ENCODE peak calls at places on chromosomes 4 and X, in eight cellular contexts. O is mesendoderm, K is tibial artery, Q is right atrium auricular region, T is esophagus squamous epithelium, I is heart right ventricle, Z is keratinocyte, H is lower lobe of right lung. U is an unnamed sample. For H3K36me3, the result is how much of the 10 kb centered on the place peaks cover.

GRCh38 chr4:123043013-123043412 is 120.6 kb upstream of the NUDT6 start:
- DNase-seq in T (no peak), K (no peak), H (no peak), I (no peak), Q (no peak), O (peak), Z (no peak), U (no peak)

GRCh38 chrX:96407501-96407900 is 277.1 kb upstream of the DIAPH2 start:
- DNase-seq in O (no peak), Q (no peak), I (no peak), K (no peak), Z (no peak), T (no peak), H (no peak), U (no peak)

GRCh38 chrX:139639253-139639652 is 68.7 kb downstream of the MCF2 start:
- DNase-seq in T (no peak), H (no peak), Z (no peak), Q (no peak), O (no peak), K (no peak), I (no peak), U (no peak)

GRCh38 chrX:133674726-133675470 is 259.6 kb upstream of the GPC4 start:
- DNase-seq in Q (no peak), I (no peak), K (no peak), Z (no peak), T (no peak), H (no peak), O (peak), U (no peak)

GRCh38 chrX:65997978-65998717 is 41.7 kb downstream of the VSIG4 start:
- DNase-seq in T (no peak), Z (no peak), I (no peak), H (peak), K (no peak), O (no peak), Q (no peak), U (no peak)

GRCh38 chr4:180695851-180696250 is 1547.4 kb upstream of the TENM3 start:
- DNase-seq in K (no peak), Z (no peak), O (no peak), Q (no peak), I (no peak), H (no peak), T (no peak), U (no peak)

GRCh38 chrX:72128881-72129280 is 2.8 kb downstream of the RTL5 start:
- DNase-seq in Z (no peak), K (no peak), I (no peak), T (no peak), H (no peak), Q (no peak), O (peak), U (no peak)

GRCh38 chrX:154469880-154470279 is 9.2 kb downstream of the LAGE3 start:
- DNase-seq in I (no peak), H (no peak), O (no peak), T (no peak), Z (no peak), K (no peak), Q (no peak), U (no peak)

GRCh38 chrX:152635941-152636340 is 1.8 kb upstream of the GABRQ start:
- DNase-seq in K (no peak), I (peak), H (no peak), T (no peak), Z (no peak), Q (no peak), O (peak), U (peak)

GRCh38 chr4:141306331-141306730 is 85.6 kb downstream of the ZNF330 start:
- DNase-seq in Z (no peak), H (no peak), Q (no peak), I (no peak), O (no peak), T (no peak), K (no peak), U (no peak)

GRCh38 chr4:18691431-18692200 is 670.1 kb upstream of the LCORL start:
- DNase-seq in Z (no peak), O (peak), K (no peak), T (no peak), I (no peak), Q (no peak), H (no peak), U (no peak)

GRCh38 chrX:136691028-136691809 is 43.3 kb downstream of the CD40LG start:
- DNase-seq in Q (no peak), K (no peak), Z (no peak), O (no peak), I (no peak), H (no peak), T (no peak), U (no peak)

GRCh38 chr4:44145868-44146267 is 302.7 kb downstream of the KCTD8 start:
- DNase-seq in Q (no peak), T (no peak), O (peak), Z (peak), H (no peak), K (no peak), I (no peak), U (no peak)

GRCh38 chr4:144627663-144628076 is 18.3 kb upstream of the HHIP start:
- DNase-seq in Z (peak), Q (no peak), T (no peak), H (no peak), O (peak), I (no peak), K (no peak), U (no peak)

GRCh38 chrX:53918697-53919096 is 125.6 kb downstream of the PHF8 start:
- DNase-seq in I (no peak), K (no peak), H (no peak), O (peak), T (no peak), Q (no peak), Z (no peak), U (no peak)

GRCh38 chr4:40055379-40055872 is 1.2 kb upstream of the N4BP2 start:
- DNase-seq in H (no peak), I (no peak), O (no peak), Z (no peak), T (no peak), Q (no peak), K (no peak), U (peak)

GRCh38 chr4:121479801-121480200 is 99.0 kb upstream of the QRFPR start:
- DNase-seq in Q (no peak), T (no peak), I (no peak), K (no peak), Z (peak), H (no peak), O (no peak), U (no peak)

GRCh38 chr4:52873191-52873590 is 11.1 kb downstream of the RASL11B start:
- DNase-seq in H (no peak), Z (no peak), Q (no peak), K (no peak), I (no peak), T (no peak), O (peak), U (no peak)

GRCh38 chrX:136310411-136310810 is 9.6 kb downstream of the ADGRG4 start:
- DNase-seq in O (peak), Z (no peak), I (no peak), Q (no peak), K (no peak), T (no peak), H (no peak), U (peak)

GRCh38 chr4:143559757-143560147 is 46.2 kb downstream of the SMARCA5 start:
- DNase-seq in Z (no peak), T (no peak), K (no peak), H (no peak), Q (no peak), I (no peak), O (no peak), U (no peak)

GRCh38 chr4:134867027-134867426 is 665.4 kb upstream of the PABPC4L start:
- DNase-seq in O (no peak), Z (no peak), T (no peak), Q (no peak), H (no peak), K (no peak), I (no peak), U (no peak)

GRCh38 chr4:45215976-45216542 is 489.7 kb upstream of the GNPDA2 start:
- DNase-seq in O (no peak), Z (no peak), T (no peak), I (no peak), K (no peak), H (no peak), Q (no peak), U (no peak)

GRCh38 chr4:18022572-18023039 is 1.1 kb upstream of the LCORL start:
- DNase-seq in I (no peak), Z (no peak), Q (no peak), T (no peak), H (no peak), O (no peak), K (no peak), U (no peak)

GRCh38 chrX:67601771-67602170 is 58.0 kb downstream of the AR start:
- DNase-seq in Z (no peak), H (no peak), O (no peak), K (no peak), Q (no peak), I (no peak), T (no peak), U (no peak)

DNA sequence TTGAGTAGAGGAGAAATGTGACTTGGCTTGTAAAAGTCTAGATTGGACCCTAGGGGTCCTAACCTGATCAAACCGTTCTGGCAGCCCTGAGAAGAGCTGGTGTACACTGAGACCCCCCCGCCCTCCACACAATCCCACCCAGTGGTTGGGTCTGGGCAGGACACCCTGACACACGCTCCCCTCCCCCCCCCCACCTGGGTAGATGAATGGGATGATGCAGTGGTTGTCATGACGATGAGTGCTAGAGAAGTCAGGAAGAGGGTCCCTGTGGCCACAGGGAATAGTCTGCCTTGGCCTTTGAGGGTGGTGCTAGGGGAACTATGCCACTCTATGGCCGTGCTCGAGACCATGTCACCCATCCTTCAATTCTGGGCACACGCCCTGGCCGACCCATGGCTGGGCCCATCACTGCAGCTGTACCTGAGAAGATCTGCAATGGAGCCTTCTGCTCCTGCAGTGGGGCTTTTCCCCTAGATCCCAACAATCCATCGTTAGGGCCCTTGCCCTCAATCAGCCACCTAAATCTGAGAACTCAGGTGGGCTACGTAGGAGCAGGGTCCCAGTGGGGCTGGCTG is 4.4 kb downstream of the CDK16 start:
- DNase-seq in Q (no peak), H (no peak), Z (no peak), K (peak), T (no peak), I (no peak), O (peak), U (no peak)
- H3K36me3 ChIP-seq in Q (under half), H (under half), Z (under half), K (half or more), T (under half), I (under half), O (under half), U (under half)

GRCh38 chr4:20987191-20987590 is 286.9 kb downstream of the PACRGL start:
- DNase-seq in T (no peak), Q (no peak), Z (no peak), O (peak), I (no peak), K (no peak), H (no peak), U (no peak)

GRCh38 chr4:20982544-20982943 is 282.3 kb downstream of the PACRGL start:
- DNase-seq in Z (no peak), O (no peak), I (no peak), Q (no peak), K (no peak), T (no peak), H (no peak), U (no peak)

GRCh38 chr4:20984011-20984836 is 284.0 kb downstream of the PACRGL start:
- DNase-seq in H (no peak), Q (no peak), Z (no peak), I (no peak), O (peak), K (no peak), T (no peak), U (peak)
- H3K36me3 ChIP-seq in H (under half), Q (under half), Z (under half), I (under half), O (under half), K (under half), T (under half), U (under half)

GRCh38 chr4:7070729-7071511 is 3.1 kb upstream of the GRPEL1 start:
- DNase-seq in H (peak), K (peak), O (peak), T (no peak), Z (peak), Q (peak), I (peak), U (peak)

GRCh38 chr4:7067523-7068278 is at the start of gene GRPEL1:
- DNase-seq in Z (peak), K (peak), H (peak), O (peak), Q (peak), T (peak), I (peak), U (peak)

GRCh38 chr4:7067147-7067522 is 729 bp downstream of the GRPEL1 start:
- DNase-seq in I (no peak), K (peak), H (no peak), T (no peak), O (no peak), Q (peak), Z (no peak), U (no peak)

GRCh38 chr4:7068279-7068842 is 497 bp upstream of the GRPEL1 start:
- DNase-seq in K (no peak), H (no peak), I (no peak), O (no peak), Z (no peak), T (no peak), Q (no peak), U (no peak)

GRCh38 chr4:7068883-7069282 is 1.0 kb upstream of the GRPEL1 start:
- DNase-seq in T (no peak), Q (no peak), Z (no peak), K (peak), O (peak), I (no peak), H (no peak), U (no peak)
- H3K36me3 ChIP-seq in T (under half), Q (under half), Z (under half), K (under half), O (under half), I (under half), H (under half), U (under half)

DNA sequence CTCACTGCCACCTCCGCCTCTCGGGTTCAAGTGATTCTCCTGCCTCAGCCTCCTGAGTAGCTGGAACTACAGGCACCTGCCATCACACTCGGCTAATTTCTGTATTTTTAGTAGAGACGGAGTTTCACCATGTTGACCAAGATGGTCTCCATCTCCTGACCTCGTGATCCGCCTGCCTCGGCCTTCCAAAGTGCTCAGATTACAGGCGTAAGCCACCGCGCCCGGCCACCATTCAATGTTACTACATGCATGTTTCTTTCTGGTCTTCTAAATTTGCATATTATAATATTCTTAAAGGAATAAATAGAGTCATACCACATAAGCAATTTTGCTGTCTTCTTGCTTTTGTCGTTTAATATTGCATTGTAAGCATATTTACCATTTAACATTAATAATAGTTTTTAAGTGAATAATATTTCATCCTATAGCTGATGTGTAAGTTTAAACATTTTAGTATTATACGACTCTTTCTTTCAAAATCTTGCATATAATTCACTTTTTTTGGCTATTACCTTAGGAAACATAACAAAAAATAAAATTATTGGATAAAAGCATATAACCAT is 1270.4 kb downstream of the ADGRL3 start:
- DNase-seq in Z (no peak), T (no peak), O (no peak), H (no peak), K (no peak), I (no peak), Q (no peak), U (no peak)
- H3K36me3 ChIP-seq in Z (under half), T (under half), O (under half), H (under half), K (under half), I (under half), Q (under half), U (under half)

DNA sequence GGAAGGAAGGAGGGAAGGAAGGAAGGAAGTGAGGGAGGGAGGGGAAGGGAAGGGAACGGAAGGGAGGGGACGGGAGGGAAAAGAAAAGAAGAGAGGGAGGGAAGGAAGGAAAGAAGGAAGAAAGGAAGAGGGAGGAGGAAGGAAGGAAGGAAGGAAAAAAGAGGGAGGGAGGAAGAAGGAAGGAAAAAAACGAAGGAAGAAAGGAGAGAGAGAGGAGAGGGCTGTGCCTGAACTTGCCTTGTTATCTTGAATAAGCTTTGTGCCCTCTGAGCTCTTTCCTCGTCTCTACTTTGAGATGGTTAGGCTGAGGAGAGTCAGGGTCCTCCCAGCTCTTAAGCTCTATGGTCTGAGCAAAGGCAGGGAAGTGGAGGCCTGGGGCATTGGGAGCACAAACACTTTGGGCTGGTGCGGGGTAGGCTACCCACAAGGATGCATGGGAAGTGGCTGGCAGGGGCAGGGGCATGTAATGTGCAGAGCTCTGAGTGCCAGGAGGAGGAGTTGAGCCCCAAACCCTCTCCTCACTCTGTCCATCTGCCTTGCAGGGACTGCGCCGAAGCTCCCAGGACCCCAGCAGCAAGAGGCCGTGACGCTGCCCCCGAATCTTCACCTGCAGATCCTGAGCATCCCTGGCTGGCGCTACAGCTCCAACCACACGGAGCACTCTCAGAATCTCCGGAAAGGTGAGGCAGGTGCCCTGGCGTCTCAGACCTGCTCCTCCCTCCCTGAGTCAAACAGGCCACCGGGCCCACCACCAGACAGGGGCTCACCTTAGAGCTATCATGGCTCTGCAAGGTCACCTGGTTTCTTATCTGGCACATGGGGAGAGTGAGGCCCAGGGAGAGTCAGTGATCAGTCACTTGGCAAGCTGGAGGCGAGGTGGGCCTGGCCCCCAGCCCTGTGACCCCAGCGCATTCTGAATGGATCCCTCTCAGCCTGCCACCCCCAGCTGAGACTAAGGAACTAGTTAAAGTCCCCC is 26.5 kb upstream of the MRFAP1 start:
- DNase-seq in H (no peak), Z (no peak), I (no peak), K (no peak), Q (no peak), O (no peak), T (no peak), U (no peak)
- H3K36me3 ChIP-seq in H (half or more), Z (under half), I (half or more), K (half or more), Q (half or more), O (under half), T (under half), U (under half)

GRCh38 chrX:1398431-1399340 is 6.8 kb upstream of the SLC25A6 start:
- DNase-seq in Z (no peak), O (no peak), Q (no peak), T (no peak), I (no peak), H (peak), K (peak), U (no peak)

GRCh38 chrX:1400049-1400448 is 8.1 kb upstream of the SLC25A6 start:
- DNase-seq in H (peak), I (no peak), K (peak), T (no peak), O (no peak), Z (no peak), Q (no peak), U (no peak)

GRCh38 chrX:1403228-1403627 is 11.3 kb upstream of the SLC25A6 start:
- DNase-seq in Z (no peak), T (no peak), H (peak), O (no peak), Q (no peak), I (no peak), K (peak), U (no peak)

GRCh38 chrX:1401611-1402430 is 9.9 kb upstream of the SLC25A6 start:
- DNase-seq in T (no peak), H (peak), Z (no peak), I (no peak), O (no peak), K (peak), Q (no peak), U (no peak)

GRCh38 chrX:1400731-1401471 is 9.0 kb upstream of the SLC25A6 start:
- DNase-seq in T (no peak), Q (no peak), O (peak), I (no peak), H (peak), Z (no peak), K (peak), U (no peak)
- H3K36me3 ChIP-seq in T (under half), Q (under half), O (under half), I (half or more), H (half or more), Z (under half), K (under half), U (under half)

DNA sequence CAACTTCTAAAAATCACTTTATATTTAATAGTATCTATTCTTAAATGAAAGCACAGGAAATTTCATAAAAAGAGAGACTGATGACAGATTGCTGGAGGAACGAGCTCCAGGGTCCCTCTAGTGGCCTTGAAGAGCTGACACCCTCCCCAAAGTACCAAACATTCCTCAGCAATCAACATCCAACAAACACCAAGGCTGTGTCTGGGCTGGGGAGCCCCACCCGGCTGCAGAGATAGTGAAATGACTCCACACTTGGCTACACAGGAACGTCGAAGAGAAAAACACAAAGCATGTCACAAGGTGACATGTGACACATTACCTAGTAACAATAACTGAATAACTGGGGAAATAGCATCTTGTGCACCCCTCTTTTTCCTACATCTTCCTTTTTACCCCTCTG is 45.6 kb downstream of the SLC39A8 start:
- DNase-seq in I (peak), Z (peak), T (no peak), O (peak), K (no peak), H (peak), Q (peak), U (peak)
- H3K36me3 ChIP-seq in I (under half), Z (under half), T (under half), O (under half), K (under half), H (under half), Q (under half), U (under half)

DNA sequence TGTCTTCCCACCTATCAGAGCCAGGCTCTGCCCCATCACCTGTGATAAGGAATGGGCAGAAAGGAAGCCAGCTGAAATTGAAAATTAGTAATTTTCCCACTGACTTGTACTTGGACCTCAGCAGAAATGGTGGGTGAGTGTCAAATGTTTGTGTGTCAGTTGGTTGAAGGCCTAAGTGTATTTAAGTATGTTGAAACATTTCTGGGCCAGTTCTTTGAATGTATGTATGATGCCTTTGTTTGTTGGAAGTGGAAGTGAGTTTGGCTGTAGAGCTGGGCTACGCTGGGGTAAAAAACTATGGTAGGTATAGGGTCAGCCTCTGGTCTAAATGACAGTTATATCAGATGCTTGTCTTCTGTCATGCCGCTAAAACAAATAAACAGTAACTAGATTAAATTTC is 27.7 kb downstream of the JADE1 start:
- DNase-seq in Z (no peak), K (no peak), T (no peak), Q (no peak), O (no peak), I (no peak), H (no peak), U (no peak)
- H3K36me3 ChIP-seq in Z (under half), K (under half), T (under half), Q (under half), O (under half), I (under half), H (under half), U (under half)